ENCODE peak calls at places on chromosomes 6 and 20, in ten cellular contexts. One of them, this sample, is unnamed.

GRCh38 chr6:153167026-153167891 is 36.2 kb upstream of the RGS17 start:
- DNase-seq in fibroblast of lung: peak; percentile 90
- DNase-seq in Peyer's patch: no peak
- DNase-seq in DND-41: no peak
- DNase-seq in CD8-positive, alpha-beta memory T cell: no peak
- DNase-seq in GM12864: no peak
- DNase-seq in naive thymus-derived CD4-positive, alpha-beta T cell: no peak
- DNase-seq in astrocyte of the cerebellum: peak; percentile 72
- DNase-seq in mesendoderm: peak; percentile 6
- DNase-seq in GM12865: no peak
- DNase-seq in this sample: peak; percentile 71

GRCh38 chr6:148166339-148166949 is 176.2 kb upstream of the SASH1 start:
- DNase-seq in fibroblast of lung: peak; percentile 59
- DNase-seq in Peyer's patch: no peak
- DNase-seq in DND-41: no peak
- DNase-seq in CD8-positive, alpha-beta memory T cell: peak; percentile 15
- DNase-seq in GM12864: no peak
- DNase-seq in naive thymus-derived CD4-positive, alpha-beta T cell: peak; percentile 13
- DNase-seq in astrocyte of the cerebellum: peak; percentile 60
- DNase-seq in mesendoderm: peak; percentile 76
- DNase-seq in GM12865: peak; percentile 32
- DNase-seq in this sample: peak; percentile 17

GRCh38 chr6:46378882-46379405 is 112.3 kb downstream of the RCAN2 start:
- DNase-seq in fibroblast of lung: no peak
- DNase-seq in Peyer's patch: no peak
- DNase-seq in DND-41: no peak
- DNase-seq in CD8-positive, alpha-beta memory T cell: no peak
- DNase-seq in GM12864: no peak
- DNase-seq in naive thymus-derived CD4-positive, alpha-beta T cell: no peak
- DNase-seq in astrocyte of the cerebellum: no peak
- DNase-seq in mesendoderm: no peak
- DNase-seq in GM12865: no peak
- DNase-seq in this sample: no peak

GRCh38 chr20:57329608-57330221 is at the start of gene SPO11:
- DNase-seq in fibroblast of lung: no peak
- DNase-seq in Peyer's patch: no peak
- DNase-seq in DND-41: no peak
- DNase-seq in CD8-positive, alpha-beta memory T cell: no peak
- DNase-seq in GM12864: no peak
- DNase-seq in naive thymus-derived CD4-positive, alpha-beta T cell: no peak
- DNase-seq in astrocyte of the cerebellum: no peak
- DNase-seq in mesendoderm: peak; percentile 45
- DNase-seq in GM12865: no peak
- DNase-seq in this sample: no peak

GRCh38 chr6:132005177-132005576 is 54.0 kb upstream of the CCN2 start:
- DNase-seq in fibroblast of lung: no peak
- DNase-seq in Peyer's patch: no peak
- DNase-seq in DND-41: no peak
- DNase-seq in CD8-positive, alpha-beta memory T cell: no peak
- DNase-seq in GM12864: no peak
- DNase-seq in naive thymus-derived CD4-positive, alpha-beta T cell: no peak
- DNase-seq in astrocyte of the cerebellum: no peak
- DNase-seq in mesendoderm: no peak
- DNase-seq in GM12865: no peak
- DNase-seq in this sample: no peak

GRCh38 chr20:59749293-59749680 is 144.9 kb downstream of the PHACTR3 start:
- DNase-seq in fibroblast of lung: peak; percentile 58
- DNase-seq in Peyer's patch: no peak
- DNase-seq in DND-41: no peak
- DNase-seq in CD8-positive, alpha-beta memory T cell: no peak
- DNase-seq in GM12864: no peak
- DNase-seq in naive thymus-derived CD4-positive, alpha-beta T cell: no peak
- DNase-seq in astrocyte of the cerebellum: no peak
- DNase-seq in mesendoderm: no peak
- DNase-seq in GM12865: no peak
- DNase-seq in this sample: no peak

GRCh38 chr20:32003325-32003724 is 6.9 kb upstream of the CCM2L start:
- DNase-seq in fibroblast of lung: no peak
- DNase-seq in Peyer's patch: no peak
- DNase-seq in DND-41: no peak
- DNase-seq in CD8-positive, alpha-beta memory T cell: no peak
- DNase-seq in GM12864: no peak
- DNase-seq in naive thymus-derived CD4-positive, alpha-beta T cell: no peak
- DNase-seq in astrocyte of the cerebellum: no peak
- DNase-seq in mesendoderm: no peak
- DNase-seq in GM12865: no peak
- DNase-seq in this sample: no peak

GRCh38 chr6:80022803-80023202 is 18.4 kb downstream of the TTK start:
- DNase-seq in fibroblast of lung: peak; percentile 84
- DNase-seq in Peyer's patch: no peak
- DNase-seq in DND-41: no peak
- DNase-seq in CD8-positive, alpha-beta memory T cell: no peak
- DNase-seq in GM12864: no peak
- DNase-seq in naive thymus-derived CD4-positive, alpha-beta T cell: no peak
- DNase-seq in astrocyte of the cerebellum: peak; percentile 27
- DNase-seq in mesendoderm: no peak
- DNase-seq in GM12865: no peak
- DNase-seq in this sample: peak; percentile 47

GRCh38 chr6:156950084-156950483 is 172.9 kb downstream of the ARID1B start:
- DNase-seq in fibroblast of lung: no peak
- DNase-seq in Peyer's patch: no peak
- DNase-seq in DND-41: no peak
- DNase-seq in CD8-positive, alpha-beta memory T cell: no peak
- DNase-seq in GM12864: no peak
- DNase-seq in naive thymus-derived CD4-positive, alpha-beta T cell: no peak
- DNase-seq in astrocyte of the cerebellum: no peak
- DNase-seq in mesendoderm: no peak
- DNase-seq in GM12865: no peak
- DNase-seq in this sample: no peak

GRCh38 chr6:43744931-43745727 is 24.9 kb upstream of the VEGFA start:
- DNase-seq in fibroblast of lung: no peak
- DNase-seq in Peyer's patch: peak; percentile 19
- DNase-seq in DND-41: no peak
- DNase-seq in CD8-positive, alpha-beta memory T cell: no peak
- DNase-seq in GM12864: no peak
- DNase-seq in naive thymus-derived CD4-positive, alpha-beta T cell: no peak
- DNase-seq in astrocyte of the cerebellum: no peak
- DNase-seq in mesendoderm: no peak
- DNase-seq in GM12865: no peak
- DNase-seq in this sample: no peak

GRCh38 chr6:101401792-101402617 is 8.5 kb downstream of the GRIK2 start:
- DNase-seq in fibroblast of lung: peak; percentile 20
- DNase-seq in Peyer's patch: no peak
- DNase-seq in DND-41: no peak
- DNase-seq in CD8-positive, alpha-beta memory T cell: no peak
- DNase-seq in GM12864: no peak
- DNase-seq in naive thymus-derived CD4-positive, alpha-beta T cell: no peak
- DNase-seq in astrocyte of the cerebellum: no peak
- DNase-seq in mesendoderm: peak; percentile 83
- DNase-seq in GM12865: no peak
- DNase-seq in this sample: no peak
- H3K4me3 ChIP-seq in fibroblast of lung: no peak overlapping the region
- H3K4me3 ChIP-seq in Peyer's patch: no peak overlapping the region
- H3K4me3 ChIP-seq in DND-41: no peak overlapping the region
- H3K4me3 ChIP-seq in CD8-positive, alpha-beta memory T cell: no peak overlapping the region
- H3K4me3 ChIP-seq in GM12864: no peak overlapping the region
- H3K4me3 ChIP-seq in naive thymus-derived CD4-positive, alpha-beta T cell: no peak overlapping the region
- H3K4me3 ChIP-seq in astrocyte of the cerebellum: peak overlapping the region; percentile 32
- H3K4me3 ChIP-seq in mesendoderm: no peak overlapping the region
- H3K4me3 ChIP-seq in GM12865: no peak overlapping the region
- H3K4me3 ChIP-seq in this sample: no peak overlapping the region

GRCh38 chr6:140228491-140228890 is 854.0 kb upstream of the CITED2 start:
- DNase-seq in fibroblast of lung: no peak
- DNase-seq in Peyer's patch: no peak
- DNase-seq in DND-41: no peak
- DNase-seq in CD8-positive, alpha-beta memory T cell: no peak
- DNase-seq in GM12864: no peak
- DNase-seq in naive thymus-derived CD4-positive, alpha-beta T cell: no peak
- DNase-seq in astrocyte of the cerebellum: no peak
- DNase-seq in mesendoderm: no peak
- DNase-seq in GM12865: no peak
- DNase-seq in this sample: no peak

GRCh38 chr6:140225587-140226438 is 851.4 kb upstream of the CITED2 start:
- DNase-seq in fibroblast of lung: peak; percentile 80
- DNase-seq in Peyer's patch: no peak
- DNase-seq in DND-41: no peak
- DNase-seq in CD8-positive, alpha-beta memory T cell: no peak
- DNase-seq in GM12864: no peak
- DNase-seq in naive thymus-derived CD4-positive, alpha-beta T cell: no peak
- DNase-seq in astrocyte of the cerebellum: peak; percentile 47
- DNase-seq in mesendoderm: no peak
- DNase-seq in GM12865: no peak
- DNase-seq in this sample: peak; percentile 51

GRCh38 chr6:140230282-140230681 is 855.8 kb upstream of the CITED2 start:
- DNase-seq in fibroblast of lung: no peak
- DNase-seq in Peyer's patch: no peak
- DNase-seq in DND-41: no peak
- DNase-seq in CD8-positive, alpha-beta memory T cell: no peak
- DNase-seq in GM12864: no peak
- DNase-seq in naive thymus-derived CD4-positive, alpha-beta T cell: no peak
- DNase-seq in astrocyte of the cerebellum: no peak
- DNase-seq in mesendoderm: no peak
- DNase-seq in GM12865: no peak
- DNase-seq in this sample: no peak

GRCh38 chr6:140226637-140227036 is 852.2 kb upstream of the CITED2 start:
- DNase-seq in fibroblast of lung: no peak
- DNase-seq in Peyer's patch: no peak
- DNase-seq in DND-41: no peak
- DNase-seq in CD8-positive, alpha-beta memory T cell: no peak
- DNase-seq in GM12864: no peak
- DNase-seq in naive thymus-derived CD4-positive, alpha-beta T cell: no peak
- DNase-seq in astrocyte of the cerebellum: no peak
- DNase-seq in mesendoderm: no peak
- DNase-seq in GM12865: no peak
- DNase-seq in this sample: no peak
- H3K4me3 ChIP-seq in fibroblast of lung: no peak overlapping the region
- H3K4me3 ChIP-seq in Peyer's patch: no peak overlapping the region
- H3K4me3 ChIP-seq in DND-41: no peak overlapping the region
- H3K4me3 ChIP-seq in CD8-positive, alpha-beta memory T cell: no peak overlapping the region
- H3K4me3 ChIP-seq in GM12864: no peak overlapping the region
- H3K4me3 ChIP-seq in naive thymus-derived CD4-positive, alpha-beta T cell: no peak overlapping the region
- H3K4me3 ChIP-seq in astrocyte of the cerebellum: no peak overlapping the region
- H3K4me3 ChIP-seq in mesendoderm: no peak overlapping the region
- H3K4me3 ChIP-seq in GM12865: no peak overlapping the region
- H3K4me3 ChIP-seq in this sample: no peak overlapping the region

GRCh38 chr20:63500151-63500901 is 1.4 kb upstream of the EEF1A2 start:
- DNase-seq in fibroblast of lung: no peak
- DNase-seq in Peyer's patch: no peak
- DNase-seq in DND-41: no peak
- DNase-seq in CD8-positive, alpha-beta memory T cell: no peak
- DNase-seq in GM12864: no peak
- DNase-seq in naive thymus-derived CD4-positive, alpha-beta T cell: no peak
- DNase-seq in astrocyte of the cerebellum: no peak
- DNase-seq in mesendoderm: no peak
- DNase-seq in GM12865: no peak
- DNase-seq in this sample: no peak

GRCh38 chr20:63499333-63499969 is 568 bp upstream of the EEF1A2 start:
- DNase-seq in fibroblast of lung: no peak
- DNase-seq in Peyer's patch: no peak
- DNase-seq in DND-41: no peak
- DNase-seq in CD8-positive, alpha-beta memory T cell: no peak
- DNase-seq in GM12864: no peak
- DNase-seq in naive thymus-derived CD4-positive, alpha-beta T cell: no peak
- DNase-seq in astrocyte of the cerebellum: no peak
- DNase-seq in mesendoderm: no peak
- DNase-seq in GM12865: no peak
- DNase-seq in this sample: no peak

GRCh38 chr20:63497946-63498935 is 642 bp downstream of the EEF1A2 start:
- DNase-seq in fibroblast of lung: peak; percentile 42
- DNase-seq in Peyer's patch: no peak
- DNase-seq in DND-41: no peak
- DNase-seq in CD8-positive, alpha-beta memory T cell: no peak
- DNase-seq in GM12864: no peak
- DNase-seq in naive thymus-derived CD4-positive, alpha-beta T cell: no peak
- DNase-seq in astrocyte of the cerebellum: no peak
- DNase-seq in mesendoderm: peak; percentile 64
- DNase-seq in GM12865: no peak
- DNase-seq in this sample: no peak

GRCh38 chr20:63497138-63497945 is 1.5 kb downstream of the EEF1A2 start:
- DNase-seq in fibroblast of lung: no peak
- DNase-seq in Peyer's patch: no peak
- DNase-seq in DND-41: no peak
- DNase-seq in CD8-positive, alpha-beta memory T cell: no peak
- DNase-seq in GM12864: no peak
- DNase-seq in naive thymus-derived CD4-positive, alpha-beta T cell: no peak
- DNase-seq in astrocyte of the cerebellum: no peak
- DNase-seq in mesendoderm: no peak
- DNase-seq in GM12865: no peak
- DNase-seq in this sample: no peak

DNA sequence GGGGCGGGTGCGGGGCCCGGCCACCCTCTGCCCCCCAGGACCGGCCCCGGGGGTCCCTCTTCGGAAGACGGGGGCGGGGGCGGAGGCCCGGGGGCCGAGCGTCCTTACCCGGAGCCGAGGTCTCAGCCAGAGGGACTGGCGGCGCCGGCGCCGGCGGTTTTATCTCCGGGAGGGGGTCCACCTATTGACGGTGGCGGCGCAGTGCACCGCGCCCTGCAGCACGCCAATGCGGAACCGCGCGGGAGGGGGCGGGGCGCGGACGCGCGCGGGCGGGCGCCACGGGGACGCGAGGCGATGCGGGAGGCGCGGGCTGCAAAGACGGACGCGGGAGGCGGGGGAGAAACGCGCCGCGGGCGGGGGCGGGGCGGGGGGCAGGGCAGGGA is at the start of gene EEF1A2:
- DNase-seq in fibroblast of lung: no peak
- DNase-seq in Peyer's patch: peak; percentile 59
- DNase-seq in DND-41: no peak
- DNase-seq in CD8-positive, alpha-beta memory T cell: peak; percentile 57
- DNase-seq in GM12864: no peak
- DNase-seq in naive thymus-derived CD4-positive, alpha-beta T cell: peak; percentile 52
- DNase-seq in astrocyte of the cerebellum: no peak
- DNase-seq in mesendoderm: no peak
- DNase-seq in GM12865: no peak
- DNase-seq in this sample: no peak
- H3K4me3 ChIP-seq in fibroblast of lung: no peak within 1 kb of the TSS
- H3K4me3 ChIP-seq in Peyer's patch: peak within 1 kb of the TSS; percentile 52
- H3K4me3 ChIP-seq in DND-41: no peak within 1 kb of the TSS
- H3K4me3 ChIP-seq in CD8-positive, alpha-beta memory T cell: no peak within 1 kb of the TSS
- H3K4me3 ChIP-seq in GM12864: no peak within 1 kb of the TSS
- H3K4me3 ChIP-seq in naive thymus-derived CD4-positive, alpha-beta T cell: no peak within 1 kb of the TSS
- H3K4me3 ChIP-seq in astrocyte of the cerebellum: peak within 1 kb of the TSS; percentile 18
- H3K4me3 ChIP-seq in mesendoderm: no peak within 1 kb of the TSS
- H3K4me3 ChIP-seq in GM12865: no peak within 1 kb of the TSS
- H3K4me3 ChIP-seq in this sample: peak within 1 kb of the TSS; percentile 31

DNA sequence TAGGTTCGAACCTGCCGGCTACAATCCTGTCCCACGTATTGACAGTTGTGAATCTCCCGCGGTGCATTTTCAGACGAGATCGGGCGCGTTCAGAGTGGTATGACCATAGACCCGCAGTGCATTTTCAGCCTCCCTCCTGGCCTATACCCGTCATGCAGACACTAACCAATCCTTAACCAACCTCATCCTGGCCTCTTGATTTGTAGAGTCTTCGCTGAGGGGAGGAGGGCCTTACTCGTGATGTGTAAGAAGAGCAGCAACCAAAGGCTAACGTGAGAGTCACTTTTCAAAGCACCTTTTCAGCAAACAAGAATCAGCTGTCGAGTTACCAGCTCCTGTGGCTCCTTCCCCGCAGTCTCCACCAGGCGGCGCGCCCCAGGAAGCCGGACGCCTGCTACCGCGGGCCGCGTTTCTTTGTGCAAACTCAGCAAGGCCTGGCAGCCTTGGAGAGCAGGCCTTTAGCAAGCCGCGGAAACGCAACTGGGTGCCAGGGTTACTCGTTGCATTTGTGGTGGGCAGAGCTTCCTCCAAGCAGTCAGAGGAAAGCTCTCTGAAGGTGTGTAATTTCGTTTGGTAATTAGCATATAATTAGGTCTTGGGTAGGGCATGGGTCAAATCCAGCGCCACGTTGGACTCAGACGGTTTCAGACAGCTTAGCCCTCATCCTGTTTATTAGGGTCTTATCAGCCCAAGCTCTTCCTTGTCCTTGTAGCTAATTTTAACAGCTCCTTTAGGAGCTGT is 139.8 kb downstream of the OR2B2 start:
- DNase-seq in fibroblast of lung: peak; percentile 80
- DNase-seq in Peyer's patch: peak; percentile 94
- DNase-seq in DND-41: peak; percentile 91
- DNase-seq in CD8-positive, alpha-beta memory T cell: peak; percentile 81
- DNase-seq in GM12864: no peak
- DNase-seq in naive thymus-derived CD4-positive, alpha-beta T cell: peak; percentile 82
- DNase-seq in astrocyte of the cerebellum: peak; percentile 42
- DNase-seq in mesendoderm: peak; percentile 98
- DNase-seq in GM12865: peak; percentile 93
- DNase-seq in this sample: peak; percentile 42
- H3K4me3 ChIP-seq in fibroblast of lung: no peak overlapping the region
- H3K4me3 ChIP-seq in Peyer's patch: no peak overlapping the region
- H3K4me3 ChIP-seq in DND-41: peak overlapping the region; percentile 25
- H3K4me3 ChIP-seq in CD8-positive, alpha-beta memory T cell: no peak overlapping the region
- H3K4me3 ChIP-seq in GM12864: no peak overlapping the region
- H3K4me3 ChIP-seq in naive thymus-derived CD4-positive, alpha-beta T cell: no peak overlapping the region
- H3K4me3 ChIP-seq in astrocyte of the cerebellum: no peak overlapping the region
- H3K4me3 ChIP-seq in mesendoderm: peak overlapping the region; percentile 6
- H3K4me3 ChIP-seq in GM12865: no peak overlapping the region
- H3K4me3 ChIP-seq in this sample: peak overlapping the region; percentile 13